ENCODE peak calls at places on chromosome 6, in six cellular contexts. K is psoas muscle, Z is transverse colon, R is esophagus muscularis mucosa, W is cardiac muscle cell, Y is fibroblast of lung. Q is an unnamed sample. For H3K4me1, the result is how much of the 10 kb centered on the place peaks cover.

GRCh38 chr6:72946766-72947165 is 278.5 kb downstream of the KHDC1L start:
- DNase-seq in K (no peak), Z (no peak), R (no peak), W (peak), Y (peak), Q (no peak)

GRCh38 chr6:69985180-69985579 is 118.8 kb downstream of the COL19A1 start:
- DNase-seq in K (no peak), Z (no peak), R (no peak), W (no peak), Y (peak), Q (no peak)

GRCh38 chr6:167089243-167090142 is 33.4 kb upstream of the CCR6 start:
- DNase-seq in K (no peak), Z (no peak), R (peak), W (no peak), Y (no peak), Q (no peak)

GRCh38 chr6:25026723-25027122 is 91.0 kb upstream of the RIPOR2 start:
- DNase-seq in K (no peak), Z (no peak), R (no peak), W (no peak), Y (no peak), Q (no peak)

GRCh38 chr6:26568601-26569432 is 27.9 kb upstream of the ABT1 start:
- DNase-seq in K (peak), Z (peak), R (peak), W (peak), Y (peak), Q (peak)

GRCh38 chr6:167517546-167517945 is 192.7 kb downstream of the TTLL2 start:
- DNase-seq in K (no peak), Z (no peak), R (no peak), W (no peak), Y (no peak), Q (no peak)

GRCh38 chr6:134744301-134744700 is 205.6 kb downstream of the ALDH8A1 start:
- DNase-seq in K (no peak), Z (no peak), R (no peak), W (no peak), Y (no peak), Q (no peak)

GRCh38 chr6:115838763-115839401 is 221.8 kb downstream of the FRK start:
- DNase-seq in K (no peak), Z (peak), R (no peak), W (peak), Y (peak), Q (peak)

GRCh38 chr6:161569071-161569470 is 295.2 kb upstream of the AGPAT4 start:
- DNase-seq in K (no peak), Z (no peak), R (no peak), W (no peak), Y (no peak), Q (no peak)

GRCh38 chr6:44180406-44180805 is 21.8 kb downstream of the CAPN11 start:
- DNase-seq in K (no peak), Z (no peak), R (no peak), W (no peak), Y (no peak), Q (no peak)

GRCh38 chr6:2611092-2611491 is 139.6 kb downstream of the MYLK4 start:
- DNase-seq in K (no peak), Z (no peak), R (no peak), W (peak), Y (no peak), Q (no peak)

GRCh38 chr6:18119236-18119635 is 3.2 kb downstream of the NHLRC1 start:
- DNase-seq in K (no peak), Z (peak), R (no peak), W (no peak), Y (no peak), Q (no peak)

GRCh38 chr6:121522771-121523386 is 87.4 kb downstream of the GJA1 start:
- DNase-seq in K (no peak), Z (no peak), R (no peak), W (peak), Y (no peak), Q (no peak)

GRCh38 chr6:131755597-131755996 is 44.8 kb upstream of the CTAGE9 start:
- DNase-seq in K (no peak), Z (no peak), R (no peak), W (peak), Y (peak), Q (no peak)

GRCh38 chr6:169234634-169235033 is 19.0 kb downstream of the THBS2 start:
- DNase-seq in K (no peak), Z (no peak), R (no peak), W (no peak), Y (no peak), Q (no peak)

GRCh38 chr6:56958481-56958880 is 3.6 kb downstream of the BEND6 start:
- DNase-seq in K (no peak), Z (no peak), R (no peak), W (no peak), Y (no peak), Q (no peak)

GRCh38 chr6:57216235-57217101 is 5.6 kb downstream of the RAB23 start:
- DNase-seq in K (no peak), Z (peak), R (no peak), W (peak), Y (peak), Q (no peak)

GRCh38 chr6:11214438-11214837 is 18.0 kb downstream of the NEDD9 start:
- DNase-seq in K (no peak), Z (no peak), R (no peak), W (no peak), Y (no peak), Q (no peak)

GRCh38 chr6:72386324-72386723 is 235.5 kb upstream of the KCNQ5 start:
- DNase-seq in K (no peak), Z (no peak), R (no peak), W (peak), Y (peak), Q (no peak)

GRCh38 chr6:135546680-135547418 is 49.3 kb upstream of the AHI1 start:
- DNase-seq in K (no peak), Z (no peak), R (no peak), W (no peak), Y (no peak), Q (no peak)

GRCh38 chr6:129555206-129555832 is 154.7 kb downstream of the ARHGAP18 start:
- DNase-seq in K (no peak), Z (no peak), R (no peak), W (peak), Y (peak), Q (no peak)

GRCh38 chr6:166814386-166814785 is 142.0 kb downstream of the RNASET2 start:
- DNase-seq in K (no peak), Z (no peak), R (peak), W (no peak), Y (no peak), Q (no peak)

DNA sequence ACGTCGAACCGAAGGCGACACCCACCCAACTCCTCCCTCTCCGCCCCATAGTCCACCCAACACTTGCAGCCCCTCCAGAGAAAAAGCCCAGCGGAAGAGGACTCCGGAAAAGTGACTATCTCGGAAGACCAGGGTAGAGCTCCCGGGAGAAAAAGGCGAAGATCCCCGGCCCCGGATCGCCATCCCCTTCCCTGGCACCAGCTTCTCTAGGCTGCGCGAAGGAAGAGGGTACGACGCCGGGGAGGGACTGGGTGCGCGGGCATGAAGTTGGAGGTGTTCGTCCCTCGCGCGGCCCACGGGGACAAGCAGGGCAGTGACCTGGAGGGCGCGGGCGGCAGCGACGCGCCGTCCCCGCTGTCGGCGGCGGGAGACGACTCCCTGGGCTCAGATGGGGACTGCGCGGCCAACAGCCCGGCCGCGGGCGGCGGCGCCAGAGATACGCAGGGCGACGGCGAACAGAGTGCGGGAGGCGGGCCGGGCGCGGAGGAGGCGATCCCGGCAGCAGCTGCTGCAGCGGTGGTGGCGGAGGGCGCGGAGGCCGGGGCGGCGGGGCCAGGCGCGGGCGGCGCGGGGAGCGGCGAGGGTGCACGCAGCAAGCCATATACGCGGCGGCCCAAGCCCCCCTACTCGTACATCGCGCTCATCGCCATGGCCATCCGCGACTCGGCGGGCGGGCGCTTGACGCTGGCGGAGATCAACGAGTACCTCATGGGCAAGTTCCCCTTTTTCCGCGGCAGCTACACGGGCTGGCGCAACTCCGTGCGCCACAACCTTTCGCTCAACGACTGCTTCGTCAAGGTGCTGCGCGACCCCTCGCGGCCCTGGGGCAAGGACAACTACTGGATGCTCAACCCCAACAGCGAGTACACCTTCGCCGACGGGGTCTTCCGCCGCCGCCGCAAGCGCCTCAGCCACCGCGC is 806 bp downstream of the FOXQ1 start:
- DNase-seq in K (no peak), Z (no peak), R (no peak), W (no peak), Y (no peak), Q (peak)
- H3K4me3 ChIP-seq in K (peak), Z (peak), R (peak), W (peak), Y (peak), Q (peak)

DNA sequence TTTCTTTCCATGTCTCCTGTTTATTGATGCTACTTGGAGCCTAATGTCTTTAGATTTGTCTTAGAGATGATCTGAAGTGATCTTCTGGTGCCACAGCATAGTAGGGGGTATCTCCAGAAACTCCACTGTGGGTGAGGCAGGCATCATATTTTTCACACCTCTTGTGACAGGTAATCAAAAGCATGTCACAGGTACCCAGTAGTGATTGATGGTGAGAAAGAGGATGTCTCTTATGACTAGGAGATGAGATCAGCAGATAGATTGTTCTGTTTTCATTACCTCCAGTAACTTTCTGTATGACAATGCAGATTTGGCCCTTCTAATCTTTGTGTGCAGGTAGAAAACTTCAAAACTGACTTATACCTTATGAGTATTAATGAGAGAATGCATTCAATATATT is 13.5 kb downstream of the NCOA7 start:
- DNase-seq in K (no peak), Z (no peak), R (no peak), W (no peak), Y (no peak), Q (no peak)
- TF ChIP-seq CTCF in K (no peak), Z (no peak), R (no peak), W (no peak), Y (no peak), Q (no peak)

GRCh38 chr6:112743343-112743742 is 396.2 kb downstream of the RFPL4B start:
- DNase-seq in K (no peak), Z (no peak), R (no peak), W (no peak), Y (no peak), Q (no peak)
- H3K4me1 ChIP-seq in K (under half), Z (under half), R (under half), W (under half), Y (under half), Q (under half)

DNA sequence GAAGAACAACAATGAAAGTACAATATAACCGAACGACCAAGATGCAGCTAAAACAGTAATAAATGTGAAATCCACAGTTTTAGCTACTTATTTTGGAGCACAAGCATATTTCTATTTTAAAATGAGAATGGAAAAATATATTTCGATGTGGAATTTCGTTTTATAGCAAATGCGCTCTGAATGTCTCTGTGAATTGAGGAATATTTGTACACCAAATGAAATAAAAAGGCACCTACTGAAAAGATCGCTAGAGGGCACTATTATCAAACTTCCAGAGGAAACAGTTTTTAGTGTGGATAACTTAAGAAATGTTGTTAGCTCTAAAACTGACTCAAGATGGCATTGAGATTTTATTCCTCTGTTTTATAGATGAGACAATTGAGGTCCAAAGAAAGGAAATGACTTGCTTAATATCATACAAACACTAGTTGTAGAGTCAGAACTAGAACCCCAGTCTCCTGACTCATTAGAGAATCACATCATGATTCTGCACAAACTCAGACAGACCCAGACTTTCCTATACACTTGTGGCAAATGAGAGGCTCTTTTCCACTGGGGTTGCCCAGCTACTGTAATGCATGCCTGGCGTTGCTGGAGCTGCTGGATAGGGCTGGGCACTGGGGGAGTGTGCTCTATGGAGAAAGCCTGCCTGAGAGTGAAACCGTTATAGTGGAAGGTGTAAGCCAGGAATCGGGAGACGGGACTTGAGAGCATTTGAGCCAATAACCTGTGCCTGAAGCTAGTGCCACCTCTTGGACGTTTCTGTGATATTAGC is 51.9 kb downstream of the GCLC start:
- DNase-seq in K (no peak), Z (no peak), R (no peak), W (peak), Y (peak), Q (peak)
- H3K4me3 ChIP-seq in K (peak), Z (no peak), R (peak), W (no peak), Y (peak), Q (no peak)

GRCh38 chr6:13336553-13336952 is 8.2 kb upstream of the TBC1D7 start:
- DNase-seq in K (peak), Z (peak), R (peak), W (peak), Y (peak), Q (peak)
- TF ChIP-seq CTCF in K (peak), Z (peak), R (peak), W (peak), Y (peak), Q (peak)

DNA sequence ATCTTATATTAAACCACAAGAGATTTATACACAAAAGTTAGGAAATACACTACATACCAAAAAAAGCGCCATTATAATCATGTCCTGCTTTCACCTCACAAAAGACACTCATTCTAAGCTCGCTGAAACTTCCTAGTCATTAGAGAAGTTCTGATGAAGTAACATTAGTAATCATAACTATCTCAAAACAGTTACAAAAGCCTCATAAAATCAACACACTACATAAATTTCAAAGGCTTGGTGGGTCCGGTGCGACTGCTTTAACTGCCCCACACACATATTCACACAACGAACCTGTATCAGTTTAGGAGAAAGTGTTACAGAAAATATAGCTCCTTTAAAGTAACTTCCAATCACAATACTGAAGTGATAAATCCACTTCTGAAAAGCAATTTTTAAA is 1.9 kb downstream of the PHIP start:
- DNase-seq in K (no peak), Z (no peak), R (no peak), W (peak), Y (peak), Q (no peak)
- H3K4me1 ChIP-seq in K (under half), Z (under half), R (half or more), W (under half), Y (under half), Q (under half)

GRCh38 chr6:109240370-109241084 is 141.7 kb downstream of the CD164 start:
- DNase-seq in K (no peak), Z (no peak), R (peak), W (no peak), Y (no peak), Q (no peak)
- H3K4me3 ChIP-seq in K (no peak), Z (no peak), R (no peak), W (no peak), Y (no peak), Q (no peak)

GRCh38 chr6:141203902-141204575 is 928.7 kb upstream of the GJE1 start:
- DNase-seq in K (no peak), Z (no peak), R (no peak), W (peak), Y (peak), Q (no peak)
- TF ChIP-seq CTCF in K (no peak), Z (no peak), R (no peak), W (no peak), Y (no peak), Q (no peak)

DNA sequence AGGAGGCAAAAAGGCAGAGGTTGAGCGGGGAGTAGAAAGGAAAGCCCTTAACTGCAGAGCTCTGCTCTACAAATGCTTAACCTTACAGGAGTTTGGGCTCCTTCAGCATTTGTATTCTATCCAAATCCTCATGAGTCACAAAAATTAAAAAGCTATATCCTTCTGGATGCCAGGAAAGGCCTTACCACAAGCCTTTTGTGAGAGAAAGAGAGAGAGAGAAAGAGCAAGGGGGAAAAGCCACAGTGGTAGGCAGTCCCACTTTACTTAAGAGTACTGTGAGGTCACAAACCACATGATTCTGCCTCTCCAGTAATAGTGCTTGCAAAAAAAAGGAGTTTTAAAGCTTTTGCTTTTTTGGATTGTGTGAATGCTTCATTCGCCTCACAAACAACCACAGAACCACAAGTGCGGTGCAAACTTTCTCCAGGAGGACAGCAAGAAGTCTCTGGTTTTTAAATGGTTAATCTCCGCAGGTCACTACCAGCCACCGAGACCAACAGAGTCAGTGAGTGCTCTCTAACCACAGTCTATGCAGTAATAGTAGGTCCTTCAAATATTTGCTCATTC is at the start of gene RUNX2:
- DNase-seq in K (no peak), Z (no peak), R (no peak), W (peak), Y (peak), Q (no peak)
- H3K4me1 ChIP-seq in K (under half), Z (under half), R (under half), W (under half), Y (under half), Q (under half)